ENCODE peak calls at places on chromosomes 11 and 22, in six cellular contexts. O, C, D, Q, L and Y are unnamed samples.

GRCh38 chr22:19710020-19710768 is 4.1 kb upstream of the SEPTIN5 start:
- DNase-seq in O (no peak), C (no peak), D (no peak), Q (no peak), L (no peak), Y (no peak)

GRCh38 chr11:64060861-64061444 is 25.2 kb downstream of the FLRT1 start:
- DNase-seq in O (peak), C (peak), D (peak), Q (peak), L (peak), Y (no peak)

GRCh38 chr22:36891646-36892045 is 21.8 kb upstream of the CSF2RB start:
- DNase-seq in O (no peak), C (peak), D (peak), Q (no peak), L (no peak), Y (no peak)

GRCh38 chr11:19493446-19493845 is 219.2 kb upstream of the NAV2 start:
- DNase-seq in O (no peak), C (no peak), D (no peak), Q (no peak), L (no peak), Y (no peak)

GRCh38 chr22:42985541-42985925 is 29.4 kb downstream of the PACSIN2 start:
- DNase-seq in O (no peak), C (no peak), D (no peak), Q (no peak), L (no peak), Y (no peak)

GRCh38 chr11:114257621-114258558 is 38.3 kb upstream of the NNMT start:
- DNase-seq in O (peak), C (no peak), D (peak), Q (peak), L (no peak), Y (no peak)

GRCh38 chr22:25692392-25692791 is 49.6 kb upstream of the MYO18B start:
- DNase-seq in O (no peak), C (no peak), D (no peak), Q (no peak), L (no peak), Y (no peak)

GRCh38 chr22:29635734-29636357 is 32.4 kb downstream of the NF2 start:
- DNase-seq in O (peak), C (peak), D (peak), Q (no peak), L (no peak), Y (peak)

GRCh38 chr11:118079507-118079906 is 2.6 kb downstream of the TMPRSS4 start:
- DNase-seq in O (no peak), C (no peak), D (no peak), Q (no peak), L (peak), Y (no peak)

GRCh38 chr22:17436981-17437410 is 67.7 kb downstream of the CECR2 start:
- DNase-seq in O (no peak), C (no peak), D (no peak), Q (peak), L (no peak), Y (no peak)

GRCh38 chr11:69537126-69537525 is 55.7 kb downstream of the LINC01488 start:
- DNase-seq in O (no peak), C (no peak), D (no peak), Q (no peak), L (no peak), Y (no peak)

GRCh38 chr22:26239561-26239960 is 70.3 kb downstream of the SEZ6L start:
- DNase-seq in O (no peak), C (no peak), D (no peak), Q (no peak), L (no peak), Y (peak)

GRCh38 chr11:84993386-84993785 is 633.8 kb downstream of the DLG2 start:
- DNase-seq in O (no peak), C (peak), D (no peak), Q (no peak), L (peak), Y (no peak)

GRCh38 chr11:70573701-70574151 is 175.4 kb downstream of the CTTN start:
- DNase-seq in O (no peak), C (no peak), D (no peak), Q (peak), L (no peak), Y (no peak)

GRCh38 chr22:38866399-38867123 is 5.5 kb downstream of the CBX6 start:
- DNase-seq in O (no peak), C (no peak), D (no peak), Q (peak), L (no peak), Y (no peak)

GRCh38 chr22:30573594-30574094 is 821 bp downstream of the GAL3ST1 start:
- DNase-seq in O (no peak), C (no peak), D (no peak), Q (no peak), L (peak), Y (no peak)

GRCh38 chr11:47918882-47919495 is 61.4 kb upstream of the PTPRJ start:
- DNase-seq in O (no peak), C (peak), D (peak), Q (no peak), L (no peak), Y (no peak)

GRCh38 chr11:47918370-47918690 is 62.0 kb upstream of the PTPRJ start:
- DNase-seq in O (no peak), C (no peak), D (no peak), Q (no peak), L (no peak), Y (no peak)

GRCh38 chr11:47915407-47916137 is 64.8 kb upstream of the PTPRJ start:
- DNase-seq in O (no peak), C (no peak), D (no peak), Q (no peak), L (peak), Y (no peak)

GRCh38 chr11:47916361-47916841 is 64.0 kb upstream of the PTPRJ start:
- DNase-seq in O (no peak), C (peak), D (peak), Q (no peak), L (no peak), Y (no peak)

DNA sequence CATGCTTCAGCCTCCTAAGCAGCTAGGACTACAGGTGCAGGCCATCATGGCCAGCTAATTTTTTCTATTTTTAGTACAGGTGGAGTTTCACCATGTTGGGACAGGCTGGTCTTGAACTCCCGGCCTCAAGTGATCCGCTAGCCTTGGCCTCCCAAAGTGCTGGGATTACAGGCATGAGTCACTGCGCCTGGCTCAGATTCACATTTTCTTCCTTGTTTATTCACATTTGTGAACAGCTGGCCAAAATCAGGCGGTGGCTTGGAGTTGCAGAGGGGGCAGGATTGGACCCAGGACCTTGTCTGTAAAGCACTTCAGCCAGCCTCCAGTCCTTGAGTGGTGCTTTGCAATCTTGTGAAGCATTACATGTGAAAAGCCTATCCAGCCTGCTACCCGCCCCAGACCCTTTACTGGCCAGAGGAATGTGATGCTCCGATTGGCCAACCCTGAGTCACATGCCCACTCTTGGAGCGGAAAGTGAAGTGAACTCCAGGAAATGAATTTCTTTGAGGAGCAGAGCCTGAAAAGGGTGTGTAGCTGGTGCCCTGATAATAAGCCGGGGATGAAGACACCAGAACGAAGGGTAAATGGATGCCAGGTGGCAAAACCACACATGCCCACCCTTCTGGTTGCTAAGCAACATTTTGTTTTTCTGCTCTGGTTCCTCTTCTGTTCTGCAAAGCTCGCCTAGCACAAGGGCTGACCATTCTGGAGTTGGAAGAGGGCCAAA is 62.6 kb upstream of the PTPRJ start:
- DNase-seq in O (peak), C (peak), D (peak), Q (peak), L (peak), Y (peak)
- H3K4me3 ChIP-seq in O (no peak), C (peak), D (peak), Q (no peak), L (no peak), Y (peak)

GRCh38 chr11:2480874-2481220 is 36.0 kb downstream of the KCNQ1 start:
- DNase-seq in O (no peak), C (no peak), D (no peak), Q (no peak), L (no peak), Y (no peak)
- H3K4me3 ChIP-seq in O (no peak), C (no peak), D (no peak), Q (no peak), L (no peak), Y (no peak)

GRCh38 chr11:65493367-65494176 is 5.3 kb upstream of the MALAT1 start:
- DNase-seq in O (peak), C (peak), D (peak), Q (peak), L (peak), Y (no peak)

GRCh38 chr11:65491163-65491465 is 7.7 kb upstream of the MALAT1 start:
- DNase-seq in O (no peak), C (no peak), D (peak), Q (peak), L (no peak), Y (no peak)

GRCh38 chr11:65492637-65493366 is 6.0 kb upstream of the MALAT1 start:
- DNase-seq in O (peak), C (peak), D (peak), Q (peak), L (peak), Y (no peak)

GRCh38 chr11:65492387-65492636 is 6.5 kb upstream of the MALAT1 start:
- DNase-seq in O (no peak), C (no peak), D (no peak), Q (no peak), L (no peak), Y (no peak)

DNA sequence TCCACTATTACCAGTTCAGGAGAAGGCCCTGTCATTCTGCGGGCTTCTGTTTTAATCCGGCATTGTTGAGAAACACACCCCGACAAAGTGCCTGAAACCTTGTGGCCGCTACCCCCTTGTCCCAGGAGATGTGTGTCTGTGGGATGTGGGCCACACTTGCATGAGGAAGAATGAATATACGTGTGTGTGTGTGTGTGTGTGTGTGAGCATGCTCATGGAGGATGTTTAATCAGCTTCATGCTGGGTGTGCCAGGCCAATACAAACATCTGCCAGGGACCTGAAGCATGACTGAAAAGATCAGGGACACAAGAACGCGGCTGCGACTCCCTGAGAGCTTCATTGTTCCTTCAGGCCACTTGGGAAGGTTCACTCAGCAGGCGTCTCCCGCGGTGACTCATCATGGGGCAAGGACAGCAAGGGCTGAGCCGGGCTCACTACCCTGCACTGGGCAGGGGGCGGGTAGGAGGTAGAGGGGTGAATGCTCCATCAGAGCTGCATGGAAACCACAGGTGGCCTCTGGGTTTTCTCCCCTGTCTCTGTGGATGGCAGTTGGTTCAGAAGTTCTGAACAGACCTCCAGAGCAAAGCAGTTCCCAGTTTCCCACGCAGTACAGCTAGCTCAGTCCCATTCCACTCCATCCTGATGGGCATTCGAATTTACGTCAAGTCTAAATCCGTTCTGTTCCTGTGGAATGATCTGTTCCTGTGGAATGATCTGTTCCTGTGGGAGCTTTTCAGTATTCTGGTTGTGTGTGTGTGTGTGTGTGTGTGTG is 7.0 kb upstream of the MALAT1 start:
- DNase-seq in O (peak), C (peak), D (peak), Q (peak), L (peak), Y (no peak)
- H3K4me3 ChIP-seq in O (no peak), C (peak), D (peak), Q (no peak), L (no peak), Y (no peak)

GRCh38 chr11:67118059-67118766 is 850 bp upstream of the KDM2A start:
- DNase-seq in O (no peak), C (no peak), D (peak), Q (no peak), L (peak), Y (no peak)
- H3K4me3 ChIP-seq in O (peak), C (peak), D (peak), Q (peak), L (peak), Y (peak)

GRCh38 chr11:132032555-132032954 is 662.1 kb downstream of the NTM start:
- DNase-seq in O (peak), C (peak), D (peak), Q (no peak), L (no peak), Y (no peak)
- H3K4me3 ChIP-seq in O (no peak), C (no peak), D (no peak), Q (no peak), L (no peak), Y (no peak)